ENCODE peak calls at places on chromosomes 3 and 15, in six cellular contexts. F, P, T, R, D and V are unnamed samples.

GRCh38 chr3:111283165-111283564 is 211.5 kb downstream of the NECTIN3 start:
- DNase-seq in F (no peak), R (no peak), T (no peak), P (no peak), D (no peak), V (no peak)

GRCh38 chr15:40739042-40739441 is 16.0 kb downstream of the RMDN3 start:
- DNase-seq in D (no peak), R (no peak), P (no peak), T (no peak), F (no peak), V (no peak)

GRCh38 chr3:79056498-79056897 is 711.3 kb downstream of the ROBO1 start:
- DNase-seq in F (no peak), T (no peak), P (no peak), D (no peak), R (no peak), V (no peak)

GRCh38 chr3:155416500-155417118 is 123.1 kb upstream of the STRIT1 start:
- DNase-seq in F (peak), T (no peak), P (no peak), R (no peak), D (no peak), V (no peak)

GRCh38 chr15:78654272-78654671 is 13.3 kb upstream of the CHRNB4 start:
- DNase-seq in D (no peak), T (no peak), R (no peak), F (no peak), P (no peak), V (no peak)

GRCh38 chr3:42935472-42935871 is 29.5 kb downstream of the ZNF662 start:
- DNase-seq in F (no peak), D (no peak), P (no peak), R (no peak), T (no peak), V (no peak)

GRCh38 chr15:65580287-65580686 is 30.6 kb downstream of the INTS14 start:
- DNase-seq in D (peak), R (no peak), T (no peak), P (no peak), F (peak), V (no peak)

GRCh38 chr3:174218011-174218410 is 641.1 kb upstream of the NAALADL2 start:
- DNase-seq in P (no peak), F (no peak), D (no peak), T (no peak), R (no peak), V (no peak)

GRCh38 chr3:100123112-100123511 is 8.8 kb upstream of the FILIP1L start:
- DNase-seq in P (no peak), F (no peak), R (no peak), D (no peak), T (no peak), V (no peak)

GRCh38 chr15:80061581-80061980 is 2.1 kb downstream of the ZFAND6 start:
- DNase-seq in D (peak), T (no peak), R (no peak), P (no peak), F (no peak), V (no peak)

GRCh38 chr15:45903283-45903682 is 268.5 kb downstream of the SQOR start:
- DNase-seq in D (no peak), R (no peak), T (no peak), P (peak), F (no peak), V (no peak)

GRCh38 chr3:192842711-192843436 is 74.8 kb downstream of the MB21D2 start:
- DNase-seq in T (no peak), P (no peak), D (no peak), R (no peak), F (no peak), V (no peak)

GRCh38 chr15:23565395-23566069 is at the start of gene MKRN3:
- DNase-seq in D (peak), T (peak), R (no peak), F (peak), P (peak), V (peak)

GRCh38 chr15:89480505-89480904 is 15.9 kb downstream of the RHCG start:
- DNase-seq in D (no peak), P (no peak), F (no peak), R (no peak), T (no peak), V (no peak)

GRCh38 chr3:37243811-37244748 is 69.7 kb upstream of the LRRFIP2 start:
- DNase-seq in F (peak), R (no peak), T (peak), P (peak), D (peak), V (peak)

GRCh38 chr3:46575577-46576222 is 9.6 kb upstream of the LRRC2 start:
- DNase-seq in P (no peak), D (no peak), F (no peak), R (no peak), T (no peak), V (no peak)

GRCh38 chr3:123583563-123583962 is 1.3 kb downstream of the HACD2 start:
- DNase-seq in P (no peak), F (no peak), R (no peak), T (no peak), D (no peak), V (no peak)

GRCh38 chr3:177385831-177386301 is 188.6 kb upstream of the TBL1XR1 start:
- DNase-seq in P (peak), R (no peak), D (no peak), F (no peak), T (no peak), V (no peak)

GRCh38 chr3:39263576-39263975 is 16.3 kb downstream of the CX3CR1 start:
- DNase-seq in R (no peak), F (no peak), D (no peak), P (no peak), T (no peak), V (no peak)

GRCh38 chr15:74835312-74835823 is 7.6 kb downstream of the ULK3 start:
- DNase-seq in P (peak), T (peak), F (peak), R (no peak), D (peak), V (peak)

GRCh38 chr3:43481325-43481860 is 140.4 kb downstream of the ANO10 start:
- DNase-seq in P (no peak), T (no peak), D (no peak), R (no peak), F (no peak), V (no peak)

GRCh38 chr3:38316356-38317185 is 30.0 kb upstream of the XYLB start:
- DNase-seq in T (no peak), R (no peak), D (no peak), P (no peak), F (no peak), V (no peak)

GRCh38 chr3:101842245-101842934 is 6.9 kb upstream of the NFKBIZ start:
- DNase-seq in R (no peak), F (peak), D (no peak), T (no peak), P (no peak), V (no peak)

GRCh38 chr3:86175593-86175992 is 815.4 kb downstream of the VGLL3 start:
- DNase-seq in P (no peak), T (no peak), F (no peak), R (no peak), D (no peak), V (no peak)

DNA sequence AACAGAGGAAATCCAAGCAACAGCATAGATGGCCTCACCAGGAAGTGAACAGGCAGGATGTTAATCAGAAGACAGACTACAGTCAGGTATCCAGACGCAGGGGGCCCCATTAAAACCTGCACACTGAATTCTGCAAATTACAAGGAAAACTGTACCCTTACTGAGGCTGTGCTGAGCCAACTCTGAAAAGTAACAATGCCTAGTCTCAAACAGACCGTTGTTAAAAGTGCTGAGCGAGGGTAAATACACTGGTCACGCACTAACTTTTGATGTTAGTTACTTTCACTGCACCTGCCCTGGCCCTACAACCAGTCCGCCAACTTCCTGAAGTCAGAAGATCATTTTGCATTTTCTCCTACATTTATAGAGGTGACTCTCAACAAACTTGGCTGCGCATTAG is 1.0 kb downstream of the TAMM41 start:
- DNase-seq in F (no peak), R (no peak), T (peak), P (no peak), D (no peak), V (peak)
- TF ChIP-seq POLR2A in F (no peak), R (no peak), T (no peak), P (no peak), D (no peak), V (no peak)

GRCh38 chr3:141392416-141392815 is 24.1 kb downstream of the ZBTB38 start:
- DNase-seq in T (no peak), F (no peak), R (no peak), D (no peak), P (no peak), V (no peak)
- TF ChIP-seq MYC in T (no peak), F (no peak), R (no peak), D (no peak), P (no peak), V (no peak)

DNA sequence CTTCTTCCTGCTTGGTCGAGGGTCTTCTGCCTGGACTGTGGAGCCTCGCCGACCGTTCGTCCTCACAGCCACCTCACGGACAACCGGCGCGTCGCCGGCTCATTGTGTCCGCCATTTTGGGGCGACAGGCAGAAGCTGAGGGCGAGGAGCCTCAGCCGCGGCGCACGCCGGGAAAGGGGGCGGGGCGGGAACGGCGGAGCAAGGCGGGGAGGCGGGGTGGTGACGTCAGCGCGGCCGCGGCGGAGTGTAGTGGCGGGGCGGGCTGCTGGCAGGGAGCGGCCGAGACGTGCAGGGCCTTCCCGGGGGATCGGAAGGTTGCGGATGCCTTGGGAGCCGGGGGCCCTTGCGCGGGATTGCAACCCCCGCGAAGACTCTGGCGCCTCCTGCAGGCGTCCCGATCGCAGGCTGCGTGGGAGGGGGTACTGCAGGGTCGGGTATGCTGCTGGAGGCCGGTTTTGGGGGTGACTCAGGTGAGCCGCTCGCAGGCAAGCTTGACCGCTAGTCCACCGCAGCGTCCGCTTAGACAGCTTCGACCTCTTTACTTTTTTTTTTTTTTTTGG is at the start of gene WDR82:
- DNase-seq in F (peak), D (peak), P (peak), R (peak), T (peak), V (peak)
- TF ChIP-seq POLR2A in F (peak), D (peak), P (peak), R (peak), T (peak), V (peak)

DNA sequence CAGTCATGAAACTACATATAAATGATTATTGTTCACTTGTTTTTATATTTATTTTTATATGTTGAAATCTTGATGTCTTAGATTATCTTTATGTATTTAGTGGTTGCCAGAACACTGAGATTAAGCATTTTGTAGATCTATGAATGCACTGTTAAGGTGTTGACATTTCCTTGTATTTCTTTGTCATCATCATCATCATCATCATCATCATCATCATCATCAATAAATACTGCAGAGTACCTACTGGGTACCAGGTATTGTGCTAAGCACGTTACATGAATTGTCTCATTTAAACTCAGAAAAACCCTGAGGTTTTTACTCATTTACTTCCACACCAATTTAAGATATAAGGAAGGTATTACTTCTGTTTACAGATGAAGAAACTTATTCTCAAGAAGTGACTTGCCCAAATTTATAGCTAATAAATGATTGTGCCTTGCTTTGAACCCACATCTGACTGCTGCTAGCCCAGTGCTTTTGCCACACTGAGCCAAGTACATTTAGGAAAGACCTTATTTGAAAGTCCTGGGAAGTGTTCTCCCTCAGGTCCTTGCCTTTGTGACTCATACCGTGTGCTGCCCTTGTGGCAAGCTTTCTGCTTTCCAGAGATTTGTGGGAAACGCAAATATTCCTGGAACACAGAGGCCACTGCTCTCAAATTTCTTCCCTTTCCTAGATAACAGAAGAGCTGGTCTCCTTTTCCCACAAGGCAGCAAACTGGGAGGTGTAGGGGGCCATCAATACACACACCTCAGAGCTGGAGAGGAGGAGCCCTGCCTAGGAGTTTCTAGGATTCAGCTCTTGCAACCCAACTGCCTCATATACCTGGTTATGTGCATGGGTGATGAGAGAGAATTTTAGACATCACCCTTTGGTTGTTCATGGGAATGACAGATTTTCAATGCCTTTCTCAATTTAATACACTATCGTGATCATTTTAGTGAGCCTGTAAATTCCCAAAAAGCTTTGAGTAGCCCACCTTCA is 115.4 kb upstream of the C15orf61 start:
- DNase-seq in F (peak), T (peak), P (no peak), D (no peak), R (no peak), V (no peak)
- TF ChIP-seq MYC in F (no peak), T (no peak), P (no peak), D (no peak), R (no peak), V (no peak)

DNA sequence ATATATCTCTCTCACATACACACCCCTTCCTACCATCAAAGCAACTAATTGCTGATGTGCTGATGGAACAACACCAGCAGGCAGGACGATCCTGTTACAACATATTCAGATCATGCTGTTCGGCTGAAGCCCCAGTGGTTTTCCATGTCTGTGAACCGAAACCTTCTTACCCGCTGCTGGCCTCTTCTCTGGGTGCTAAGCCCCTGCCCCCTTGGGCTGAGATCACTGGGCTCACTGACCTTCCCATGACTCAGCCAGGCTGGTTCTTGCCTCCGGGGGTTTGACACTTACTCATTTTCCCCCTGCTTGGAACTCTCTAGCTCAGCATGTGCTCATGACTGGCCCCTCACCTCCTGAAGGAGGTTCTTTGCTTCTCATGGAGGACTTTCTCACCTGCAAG is 122.0 kb upstream of the RGMA start:
- DNase-seq in D (no peak), T (no peak), F (no peak), P (no peak), R (no peak), V (no peak)
- TF ChIP-seq POLR2A in D (no peak), T (no peak), F (no peak), P (no peak), R (no peak), V (no peak)

GRCh38 chr3:127002195-127003174 is 19.6 kb downstream of the PLXNA1 start:
- DNase-seq in F (no peak), P (peak), R (no peak), T (peak), D (no peak), V (peak)
- TF ChIP-seq MYC in F (no peak), P (no peak), R (no peak), T (no peak), D (no peak), V (no peak)

GRCh38 chr3:63684081-63684480 is 31.6 kb downstream of the SNTN start:
- DNase-seq in R (no peak), D (no peak), T (no peak), P (no peak), F (no peak), V (no peak)
- TF ChIP-seq POLR2A in R (no peak), D (no peak), T (no peak), P (no peak), F (no peak), V (no peak)

DNA sequence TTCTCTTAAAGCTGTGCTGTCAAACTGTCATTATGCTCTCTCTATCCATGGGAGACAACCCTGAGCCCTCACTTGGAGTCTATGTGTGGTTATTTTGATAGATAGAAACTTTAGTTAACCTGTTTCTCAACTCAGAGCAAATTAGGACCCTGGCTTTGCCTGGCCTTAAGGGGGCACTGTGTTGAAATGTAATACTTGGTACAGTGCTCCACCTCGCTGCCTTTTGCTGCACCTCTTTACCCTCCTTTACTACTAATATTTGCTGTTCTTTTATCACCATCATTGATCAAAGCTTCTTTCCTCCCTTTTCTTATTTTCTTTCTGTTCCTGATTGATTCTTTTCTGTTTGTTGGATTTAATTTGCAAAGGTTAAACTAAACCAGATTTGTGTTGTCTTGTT is 34.3 kb downstream of the STT3B start:
- DNase-seq in T (peak), D (peak), F (peak), R (no peak), P (no peak), V (peak)
- TF ChIP-seq MYC in T (no peak), D (no peak), F (no peak), R (no peak), P (no peak), V (no peak)